ENCODE peak calls at places on chromosomes 12 and 14, in four cellular contexts. J, Z, U and S are unnamed samples.

GRCh38 chr12:53501615-53502181 is 615 bp downstream of the TARBP2 start:
- DNase-seq in J (no peak), U (no peak), Z (no peak), S (no peak)

GRCh38 chr12:98325003-98325402 is 190.4 kb upstream of the TMPO start:
- DNase-seq in U (no peak), Z (no peak), J (no peak), S (no peak)

GRCh38 chr12:65121049-65121955 is at the start of gene WIF1:
- DNase-seq in J (no peak), Z (no peak), U (peak; percentile 50), S (no peak)

GRCh38 chr12:92185052-92185451 is 39.4 kb upstream of the BTG1 start:
- DNase-seq in Z (no peak), U (no peak), J (no peak), S (no peak)

GRCh38 chr12:26203167-26203566 is 7.8 kb downstream of the SSPN start:
- DNase-seq in Z (no peak), U (no peak), J (no peak), S (no peak)

GRCh38 chr12:19129486-19130223 is at the start of gene PLEKHA5:
- DNase-seq in U (peak; percentile 93), Z (peak; percentile 64), J (no peak), S (peak; percentile 64)

GRCh38 chr12:91327889-91328288 is 145.3 kb upstream of the DCN start:
- DNase-seq in Z (peak; percentile 15), J (no peak), U (no peak), S (no peak)

GRCh38 chr14:100045687-100046344 is 19.4 kb upstream of the EVL start:
- DNase-seq in U (no peak), Z (no peak), J (no peak), S (no peak)

GRCh38 chr12:64098709-64099354 is 123.3 kb downstream of the KICS2 start:
- DNase-seq in J (no peak), U (no peak), Z (peak; percentile 84), S (no peak)

GRCh38 chr14:56224691-56225681 is 106.8 kb downstream of the PELI2 start:
- DNase-seq in J (no peak), U (no peak), Z (no peak), S (peak; percentile 40)

GRCh38 chr14:77603654-77604270 is 12.7 kb downstream of the SPTLC2 start:
- DNase-seq in J (no peak), Z (no peak), U (no peak), S (peak; percentile 48)

GRCh38 chr14:24734917-24735500 is 101.0 kb upstream of the GZMB start:
- DNase-seq in Z (peak; percentile 69), J (no peak), U (peak; percentile 82), S (peak; percentile 11)

GRCh38 chr12:27463826-27464554 is 17.5 kb downstream of the SMCO2 start:
- DNase-seq in J (no peak), U (no peak), Z (peak; percentile 42), S (no peak)

GRCh38 chr14:24353551-24354529 is 14.0 kb upstream of the RIPK3 start:
- DNase-seq in U (no peak), Z (peak; percentile 81), J (no peak), S (no peak)

GRCh38 chr14:77641534-77642341 is 25.3 kb upstream of the SPTLC2 start:
- DNase-seq in Z (peak; percentile 47), U (no peak), J (no peak), S (no peak)

GRCh38 chr14:104802913-104803184 is 1.9 kb downstream of the ZBTB42 start:
- DNase-seq in J (no peak), U (no peak), Z (no peak), S (no peak)

GRCh38 chr14:60893916-60894315 is 87.0 kb downstream of the TRMT5 start:
- DNase-seq in J (no peak), Z (no peak), U (no peak), S (no peak)

GRCh38 chr12:81332054-81332453 is 254.2 kb downstream of the ACSS3 start:
- DNase-seq in U (no peak), Z (no peak), J (no peak), S (no peak)

GRCh38 chr14:26589998-26590397 is 7.8 kb downstream of the NOVA1 start:
- DNase-seq in U (no peak), J (no peak), Z (no peak), S (no peak)

GRCh38 chr14:102155150-102155549 is 15.5 kb downstream of the WDR20 start:
- DNase-seq in J (no peak), Z (peak; percentile 67), U (peak; percentile 35), S (no peak)

GRCh38 chr12:19915392-19916192 is 452.7 kb upstream of the PDE3A start:
- DNase-seq in Z (peak; percentile 44), U (peak; percentile 47), J (no peak), S (peak; percentile 13)

GRCh38 chr14:105774001-105774400 is 247.6 kb downstream of the TMEM121 start:
- DNase-seq in U (no peak), J (no peak), Z (no peak), S (no peak)

GRCh38 chr12:59070534-59070933 is 150.2 kb upstream of the LRIG3 start:
- DNase-seq in Z (no peak), U (no peak), J (no peak), S (no peak)

GRCh38 chr14:22112004-22112403 is 438.4 kb upstream of the OR4E1 start:
- DNase-seq in J (no peak), U (peak; percentile 32), Z (no peak), S (no peak)

GRCh38 chr12:116319851-116320621 is 42.5 kb upstream of the MED13L start:
- DNase-seq in U (peak; percentile 12), Z (peak; percentile 96), J (no peak), S (no peak)

GRCh38 chr14:55760801-55761200 is 180.8 kb downstream of the KTN1 start:
- DNase-seq in U (no peak), Z (no peak), J (no peak), S (no peak)

GRCh38 chr12:88903333-88903732 is 323.1 kb upstream of the KITLG start:
- DNase-seq in Z (no peak), J (no peak), U (no peak), S (no peak)

GRCh38 chr12:88909510-88909909 is 329.2 kb upstream of the KITLG start:
- DNase-seq in J (no peak), Z (no peak), U (no peak), S (no peak)

GRCh38 chr12:88908345-88908744 is 328.1 kb upstream of the KITLG start:
- DNase-seq in Z (no peak), U (no peak), J (no peak), S (no peak)

DNA sequence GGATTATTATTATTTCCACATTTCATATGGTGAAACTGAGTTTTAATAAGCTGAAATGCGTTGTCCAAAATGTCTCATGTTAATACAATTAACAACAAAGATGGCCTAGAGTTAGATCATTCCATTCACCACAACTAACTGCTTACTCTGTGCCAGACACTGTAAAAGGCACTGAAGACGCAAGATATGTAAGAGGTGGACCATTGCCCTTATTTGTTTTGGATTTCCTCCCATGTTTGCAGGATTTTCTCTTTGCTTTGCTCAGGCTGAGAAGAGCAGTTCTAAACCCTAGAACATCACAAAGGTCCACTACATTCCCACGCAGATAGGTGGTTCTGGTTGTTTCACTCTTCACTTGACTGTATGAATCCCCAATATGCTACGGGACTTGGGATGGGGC is 324.4 kb upstream of the KITLG start:
- DNase-seq in U (no peak), J (no peak), Z (no peak), S (no peak)
- H3K4me3 ChIP-seq in U (no peak overlapping the region), J (no peak overlapping the region), Z (no peak overlapping the region), S (no peak overlapping the region)

DNA sequence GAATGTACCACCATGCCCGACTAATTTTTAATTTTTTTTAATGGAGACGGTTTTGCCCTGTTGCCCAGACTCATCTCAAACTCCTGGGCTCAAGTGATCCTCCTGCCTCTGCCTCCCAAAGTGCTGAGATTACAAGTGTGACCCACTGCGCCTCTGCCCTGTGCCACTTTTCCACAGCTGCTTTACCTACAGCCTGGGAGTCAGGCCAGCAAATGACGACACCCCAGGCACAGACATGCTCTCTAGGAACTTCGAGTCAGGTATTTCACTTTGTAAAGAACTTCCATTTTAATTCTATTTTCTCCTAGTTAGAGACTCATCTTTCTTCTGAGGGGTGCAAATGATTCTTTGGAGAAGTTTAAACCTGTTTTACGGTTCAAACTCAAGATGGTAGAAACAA is 89.0 kb downstream of the ETV6 start:
- DNase-seq in U (no peak), Z (no peak), J (no peak), S (no peak)
- H3K4me1 ChIP-seq in U (no peaks in the 10 kb centered on the region), Z (peaks cover 4% of the 10 kb centered on the region), J (peaks cover 35% of the 10 kb centered on the region), S (peaks cover 7% of the 10 kb centered on the region)

DNA sequence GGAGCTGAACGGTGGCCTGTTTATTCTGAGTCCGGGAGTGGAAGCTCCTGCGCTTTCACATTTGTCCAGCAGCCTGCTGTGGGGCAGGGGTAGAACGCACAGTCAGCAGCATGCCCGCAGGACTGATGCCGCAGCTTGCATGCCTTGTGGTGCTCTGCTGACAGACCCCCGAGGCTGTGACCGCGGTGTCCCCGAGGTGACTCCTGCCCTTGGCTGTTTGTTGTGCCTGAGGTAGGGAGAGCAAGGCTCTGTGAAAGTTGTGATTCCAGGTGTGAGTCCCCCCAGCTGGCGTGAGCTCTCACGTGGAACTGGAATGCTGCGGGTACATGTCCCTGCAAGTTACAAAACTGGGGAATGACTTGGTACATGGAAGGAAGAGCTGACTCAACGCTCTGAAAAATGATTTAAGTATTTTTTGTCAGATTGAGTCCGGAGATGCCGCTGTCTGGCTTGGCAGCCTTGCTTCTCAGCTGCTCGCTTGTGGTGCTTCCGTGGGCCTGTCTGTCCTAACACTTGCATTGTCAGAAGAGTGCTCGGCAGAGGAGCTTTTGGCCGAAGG is 18.1 kb downstream of the MLXIP start:
- DNase-seq in J (no peak), Z (peak; percentile 70), U (no peak), S (no peak)
- H3K4me3 ChIP-seq in J (no peak overlapping the region), Z (no peak overlapping the region), U (no peak overlapping the region), S (no peak overlapping the region)

DNA sequence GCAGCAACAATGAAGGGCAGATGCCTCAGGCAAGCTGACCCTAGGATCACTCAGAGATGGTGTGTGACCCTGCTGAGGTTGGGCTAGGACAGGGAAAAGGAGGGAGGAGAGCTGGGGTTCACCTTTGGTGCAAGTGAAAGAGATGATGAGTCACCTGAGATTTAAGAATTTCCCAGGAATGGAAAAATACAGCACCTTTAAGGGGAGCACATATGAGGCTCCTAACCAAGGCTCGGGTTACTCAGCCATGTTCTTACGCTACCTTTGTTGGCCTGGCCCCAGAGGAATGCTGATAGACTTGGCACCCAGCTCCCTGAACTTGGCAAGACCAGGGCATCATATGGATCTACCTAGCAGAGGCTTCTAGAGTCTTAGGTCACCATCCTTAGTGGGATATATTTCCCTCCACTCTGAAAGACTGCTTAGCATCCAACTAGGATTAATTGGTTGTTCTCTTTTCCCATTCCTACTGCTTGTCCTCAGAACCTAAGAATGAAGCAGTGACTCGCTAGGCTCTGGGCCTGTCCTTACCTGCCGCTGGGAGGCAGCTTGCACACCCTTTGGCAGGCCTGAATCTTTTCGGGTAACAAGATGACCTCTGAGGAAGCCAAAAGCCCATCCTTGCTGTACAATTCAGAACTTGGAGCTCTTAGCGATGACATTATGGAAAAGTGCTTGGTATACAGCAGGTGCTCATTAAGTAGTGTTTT is 4.0 kb upstream of the NAA25 start:
- DNase-seq in U (no peak), J (no peak), Z (no peak), S (no peak)
- H3K4me1 ChIP-seq in U (peaks cover 14% of the 10 kb centered on the region), J (peaks cover 84% of the 10 kb centered on the region), Z (peaks cover 13% of the 10 kb centered on the region), S (peaks cover 16% of the 10 kb centered on the region)